ENCODE peak calls at places on chromosome 11, in ten cellular contexts. One of them, this sample, is unnamed.

GRCh38 chr11:120324932-120325810 is at the start of gene TLCD5:
- DNase-seq in upper lobe of right lung: peak
- DNase-seq in AG10803: peak
- DNase-seq in progenitor cell of endocrine pancreas: peak
- DNase-seq in DND-41: no peak
- DNase-seq in HL-60: no peak
- DNase-seq in glutamatergic neuron: peak
- DNase-seq in GM13976: peak
- DNase-seq in fibroblast of mammary gland: peak
- DNase-seq in cardiac muscle cell: peak
- DNase-seq in this sample: no peak

GRCh38 chr11:101686514-101686913 is 102.7 kb upstream of the TRPC6 start:
- DNase-seq in upper lobe of right lung: no peak
- DNase-seq in AG10803: peak
- DNase-seq in progenitor cell of endocrine pancreas: no peak
- DNase-seq in DND-41: no peak
- DNase-seq in HL-60: no peak
- DNase-seq in glutamatergic neuron: no peak
- DNase-seq in GM13976: no peak
- DNase-seq in fibroblast of mammary gland: peak
- DNase-seq in cardiac muscle cell: no peak
- DNase-seq in this sample: no peak

GRCh38 chr11:46381836-46382643 is 571 bp downstream of the MDK start:
- DNase-seq in upper lobe of right lung: no peak
- DNase-seq in AG10803: no peak
- DNase-seq in progenitor cell of endocrine pancreas: no peak
- DNase-seq in DND-41: peak
- DNase-seq in HL-60: no peak
- DNase-seq in glutamatergic neuron: peak
- DNase-seq in GM13976: peak
- DNase-seq in fibroblast of mammary gland: no peak
- DNase-seq in cardiac muscle cell: peak
- DNase-seq in this sample: no peak

GRCh38 chr11:79198898-79199250 is 242.0 kb downstream of the TENM4 start:
- DNase-seq in upper lobe of right lung: no peak
- DNase-seq in AG10803: peak
- DNase-seq in progenitor cell of endocrine pancreas: no peak
- DNase-seq in DND-41: no peak
- DNase-seq in HL-60: no peak
- DNase-seq in glutamatergic neuron: no peak
- DNase-seq in GM13976: no peak
- DNase-seq in fibroblast of mammary gland: peak
- DNase-seq in cardiac muscle cell: no peak
- DNase-seq in this sample: no peak

GRCh38 chr11:57181678-57182305 is at the start of gene LRRC55:
- DNase-seq in upper lobe of right lung: no peak
- DNase-seq in AG10803: no peak
- DNase-seq in progenitor cell of endocrine pancreas: no peak
- DNase-seq in DND-41: no peak
- DNase-seq in HL-60: no peak
- DNase-seq in glutamatergic neuron: no peak
- DNase-seq in GM13976: no peak
- DNase-seq in fibroblast of mammary gland: no peak
- DNase-seq in cardiac muscle cell: no peak
- DNase-seq in this sample: no peak

GRCh38 chr11:120057595-120058581 is 80.0 kb downstream of the TRIM29 start:
- DNase-seq in upper lobe of right lung: no peak
- DNase-seq in AG10803: peak
- DNase-seq in progenitor cell of endocrine pancreas: no peak
- DNase-seq in DND-41: no peak
- DNase-seq in HL-60: no peak
- DNase-seq in glutamatergic neuron: no peak
- DNase-seq in GM13976: no peak
- DNase-seq in fibroblast of mammary gland: peak
- DNase-seq in cardiac muscle cell: no peak
- DNase-seq in this sample: no peak

GRCh38 chr11:65541093-65542010 is 16.5 kb downstream of the SCYL1 start:
- DNase-seq in upper lobe of right lung: no peak
- DNase-seq in AG10803: no peak
- DNase-seq in progenitor cell of endocrine pancreas: no peak
- DNase-seq in DND-41: no peak
- DNase-seq in HL-60: no peak
- DNase-seq in glutamatergic neuron: no peak
- DNase-seq in GM13976: no peak
- DNase-seq in fibroblast of mammary gland: no peak
- DNase-seq in cardiac muscle cell: no peak
- DNase-seq in this sample: no peak

GRCh38 chr11:120682866-120683265 is 171.3 kb downstream of the GRIK4 start:
- DNase-seq in upper lobe of right lung: no peak
- DNase-seq in AG10803: peak
- DNase-seq in progenitor cell of endocrine pancreas: no peak
- DNase-seq in DND-41: no peak
- DNase-seq in HL-60: no peak
- DNase-seq in glutamatergic neuron: no peak
- DNase-seq in GM13976: no peak
- DNase-seq in fibroblast of mammary gland: peak
- DNase-seq in cardiac muscle cell: no peak
- DNase-seq in this sample: no peak

GRCh38 chr11:134445601-134446325 is 33.7 kb upstream of the B3GAT1 start:
- DNase-seq in upper lobe of right lung: peak
- DNase-seq in AG10803: no peak
- DNase-seq in progenitor cell of endocrine pancreas: no peak
- DNase-seq in DND-41: no peak
- DNase-seq in HL-60: no peak
- DNase-seq in glutamatergic neuron: no peak
- DNase-seq in GM13976: no peak
- DNase-seq in fibroblast of mammary gland: no peak
- DNase-seq in cardiac muscle cell: no peak
- DNase-seq in this sample: no peak

GRCh38 chr11:59559886-59560285 is 48.5 kb downstream of the OR4D9 start:
- DNase-seq in upper lobe of right lung: no peak
- DNase-seq in AG10803: no peak
- DNase-seq in progenitor cell of endocrine pancreas: no peak
- DNase-seq in DND-41: no peak
- DNase-seq in HL-60: no peak
- DNase-seq in glutamatergic neuron: no peak
- DNase-seq in GM13976: no peak
- DNase-seq in fibroblast of mammary gland: no peak
- DNase-seq in cardiac muscle cell: peak
- DNase-seq in this sample: no peak

GRCh38 chr11:121520243-121521144 is 67.7 kb upstream of the SORL1-AS1 start:
- DNase-seq in upper lobe of right lung: no peak
- DNase-seq in AG10803: peak
- DNase-seq in progenitor cell of endocrine pancreas: no peak
- DNase-seq in DND-41: no peak
- DNase-seq in HL-60: peak
- DNase-seq in glutamatergic neuron: no peak
- DNase-seq in GM13976: no peak
- DNase-seq in fibroblast of mammary gland: peak
- DNase-seq in cardiac muscle cell: no peak
- DNase-seq in this sample: no peak

DNA sequence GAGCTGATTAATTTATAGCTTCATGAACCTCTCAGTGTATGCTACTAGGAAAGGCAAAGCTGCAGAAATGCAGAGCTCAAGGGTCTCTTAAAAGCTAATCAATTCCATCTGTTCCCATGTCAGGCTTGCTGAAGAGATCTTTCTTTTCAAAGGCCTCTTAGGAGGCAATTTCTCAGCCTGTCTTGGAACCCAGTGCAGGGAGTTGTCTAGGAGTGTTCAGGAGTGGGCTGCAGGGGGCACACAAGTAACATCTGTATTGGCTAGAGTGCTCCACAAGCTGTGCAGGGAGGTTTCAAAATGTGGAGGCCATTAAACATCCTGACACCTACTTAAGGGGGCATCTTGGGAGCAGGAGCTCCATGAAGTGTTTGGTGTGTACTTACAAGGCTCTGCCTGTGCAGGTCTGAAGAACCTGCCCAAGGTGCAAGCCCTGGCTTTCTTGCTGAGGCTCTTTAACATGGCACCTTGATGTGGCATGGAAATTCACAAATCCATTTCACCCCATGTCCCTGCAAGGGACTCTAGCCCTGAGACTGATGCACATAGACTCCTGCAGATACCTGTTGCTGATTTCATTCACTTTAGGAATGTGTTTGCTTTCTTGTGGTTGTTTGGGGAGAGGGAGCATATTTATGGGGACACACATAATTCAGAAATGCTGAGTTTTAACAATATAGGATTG is 134.7 kb downstream of the ME3 start:
- DNase-seq in upper lobe of right lung: no peak
- DNase-seq in AG10803: no peak
- DNase-seq in progenitor cell of endocrine pancreas: no peak
- DNase-seq in DND-41: no peak
- DNase-seq in HL-60: no peak
- DNase-seq in glutamatergic neuron: no peak
- DNase-seq in GM13976: no peak
- DNase-seq in fibroblast of mammary gland: peak
- DNase-seq in cardiac muscle cell: peak
- DNase-seq in this sample: no peak
- TF ChIP-seq CTCF in upper lobe of right lung: no peak
- TF ChIP-seq CTCF in AG10803: no peak
- TF ChIP-seq CTCF in progenitor cell of endocrine pancreas: peak
- TF ChIP-seq CTCF in DND-41: no peak
- TF ChIP-seq CTCF in HL-60: no peak
- TF ChIP-seq CTCF in glutamatergic neuron: no peak
- TF ChIP-seq CTCF in GM13976: no peak
- TF ChIP-seq CTCF in fibroblast of mammary gland: peak
- TF ChIP-seq CTCF in cardiac muscle cell: peak
- TF ChIP-seq CTCF in this sample: no peak

DNA sequence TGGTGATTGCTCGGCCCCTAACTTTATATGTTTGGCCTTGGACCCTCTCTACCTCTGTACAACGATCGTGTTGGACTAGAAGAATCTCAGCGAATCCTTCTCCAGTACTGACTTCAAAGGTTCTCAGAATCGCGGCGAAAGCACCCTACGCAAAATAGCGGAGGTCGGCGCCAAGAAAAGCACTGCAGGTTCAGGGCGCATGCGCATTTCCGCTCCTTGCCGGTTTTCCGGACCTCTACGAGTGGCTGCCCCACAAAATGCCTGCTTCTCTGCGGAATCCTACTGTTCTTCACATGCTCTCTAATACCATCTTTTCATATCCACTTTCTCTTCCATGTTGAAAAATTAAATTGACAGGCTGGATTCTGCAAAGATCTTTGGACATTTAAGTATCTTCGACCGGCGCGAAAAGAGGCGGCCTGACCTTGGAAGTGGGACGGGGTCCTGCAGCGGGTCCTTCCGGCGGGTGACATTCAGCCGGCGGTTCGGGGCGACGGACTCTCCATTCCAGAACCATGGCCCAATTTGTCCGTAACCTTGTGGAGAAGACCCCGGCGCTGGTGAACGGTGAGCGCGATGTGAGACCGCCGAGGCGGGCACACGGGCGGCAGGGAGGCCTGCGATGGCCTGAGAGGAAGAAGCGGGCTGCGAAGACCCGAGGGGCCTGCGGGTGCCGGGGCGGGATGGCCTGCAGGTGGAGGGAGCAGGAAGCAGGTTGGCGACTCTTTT is at the start of gene ATP5MG:
- DNase-seq in upper lobe of right lung: peak
- DNase-seq in AG10803: peak
- DNase-seq in progenitor cell of endocrine pancreas: peak
- DNase-seq in DND-41: peak
- DNase-seq in HL-60: peak
- DNase-seq in glutamatergic neuron: peak
- DNase-seq in GM13976: peak
- DNase-seq in fibroblast of mammary gland: peak
- DNase-seq in cardiac muscle cell: peak
- DNase-seq in this sample: peak
- TF ChIP-seq CTCF in upper lobe of right lung: no peak
- TF ChIP-seq CTCF in AG10803: peak
- TF ChIP-seq CTCF in progenitor cell of endocrine pancreas: peak
- TF ChIP-seq CTCF in DND-41: no peak
- TF ChIP-seq CTCF in HL-60: no peak
- TF ChIP-seq CTCF in glutamatergic neuron: no peak
- TF ChIP-seq CTCF in GM13976: no peak
- TF ChIP-seq CTCF in fibroblast of mammary gland: no peak
- TF ChIP-seq CTCF in cardiac muscle cell: no peak
- TF ChIP-seq CTCF in this sample: no peak

DNA sequence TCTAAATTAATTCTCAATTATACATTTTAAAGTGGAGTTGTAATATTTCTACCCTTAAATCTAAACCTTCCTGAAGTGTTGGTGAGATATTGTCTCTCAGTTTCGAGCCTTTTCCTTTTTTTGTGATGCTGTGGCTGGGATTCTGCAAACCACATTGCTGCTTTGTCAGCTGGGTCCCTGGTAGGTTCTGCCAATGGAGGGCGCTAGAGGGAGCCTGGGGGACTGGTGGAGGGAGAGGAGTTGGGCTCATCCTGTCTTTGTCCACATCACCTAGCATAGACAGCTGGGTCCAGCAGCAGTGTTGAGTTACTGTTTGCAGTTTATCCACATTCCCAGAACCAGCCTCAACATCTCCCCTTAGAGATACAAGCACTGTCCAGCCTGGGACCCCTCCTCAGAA is 41.0 kb downstream of the TRAF6 start:
- DNase-seq in upper lobe of right lung: no peak
- DNase-seq in AG10803: no peak
- DNase-seq in progenitor cell of endocrine pancreas: no peak
- DNase-seq in DND-41: peak
- DNase-seq in HL-60: no peak
- DNase-seq in glutamatergic neuron: peak
- DNase-seq in GM13976: no peak
- DNase-seq in fibroblast of mammary gland: peak
- DNase-seq in cardiac muscle cell: no peak
- DNase-seq in this sample: no peak
- TF ChIP-seq CTCF in upper lobe of right lung: peak
- TF ChIP-seq CTCF in AG10803: peak
- TF ChIP-seq CTCF in progenitor cell of endocrine pancreas: peak
- TF ChIP-seq CTCF in DND-41: peak
- TF ChIP-seq CTCF in HL-60: no peak
- TF ChIP-seq CTCF in glutamatergic neuron: peak
- TF ChIP-seq CTCF in GM13976: no peak
- TF ChIP-seq CTCF in fibroblast of mammary gland: peak
- TF ChIP-seq CTCF in cardiac muscle cell: peak
- TF ChIP-seq CTCF in this sample: peak

DNA sequence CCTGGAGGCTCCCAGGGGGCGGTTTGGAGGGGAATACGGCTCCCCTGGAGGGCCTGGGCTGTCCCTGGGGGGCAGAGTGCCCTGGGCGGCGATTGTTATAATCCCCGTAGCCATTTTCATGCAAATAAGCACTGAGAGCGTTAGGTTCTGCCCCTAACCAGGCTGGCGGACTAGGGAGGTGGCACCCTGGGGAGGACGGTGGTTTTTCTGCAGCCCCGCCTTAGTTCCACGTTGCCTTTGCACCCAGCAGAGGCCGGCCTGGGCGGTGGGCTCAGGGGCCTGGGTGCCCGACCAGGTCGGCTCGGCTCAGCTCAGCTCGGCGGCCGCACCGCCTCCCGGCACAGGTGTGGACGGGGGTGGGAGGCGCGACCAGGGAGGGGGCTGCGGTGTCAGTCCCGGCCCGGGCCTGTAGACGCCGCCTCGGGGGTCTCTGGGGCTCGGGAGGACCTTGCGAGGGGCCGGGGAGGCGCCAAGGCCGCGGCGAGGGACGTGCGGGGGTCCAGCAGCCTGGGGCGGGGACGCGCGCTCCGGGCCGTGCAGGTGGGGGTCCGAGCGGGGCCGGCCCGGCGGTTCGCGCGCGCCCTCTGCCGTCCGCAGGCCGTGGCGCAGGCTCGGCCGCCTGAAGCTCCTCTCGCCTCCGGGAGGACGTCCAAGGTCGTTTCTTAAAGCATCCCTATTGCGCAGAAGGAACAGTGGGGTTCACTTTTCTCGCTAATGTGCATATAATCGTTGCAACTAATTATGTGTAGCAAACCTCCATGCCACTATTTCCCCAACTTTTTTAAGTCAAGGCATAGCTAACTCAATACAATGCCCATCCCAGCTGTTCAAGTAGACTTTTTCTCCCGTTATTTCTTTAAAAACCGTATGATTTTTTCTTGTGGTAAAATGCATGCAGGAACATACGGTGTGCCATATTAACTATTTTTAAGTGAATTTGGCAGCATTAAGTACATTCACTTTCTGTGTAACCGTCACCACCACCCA is 2.5 kb upstream of the DUSP8 start:
- DNase-seq in upper lobe of right lung: peak
- DNase-seq in AG10803: peak
- DNase-seq in progenitor cell of endocrine pancreas: peak
- DNase-seq in DND-41: peak
- DNase-seq in HL-60: peak
- DNase-seq in glutamatergic neuron: peak
- DNase-seq in GM13976: peak
- DNase-seq in fibroblast of mammary gland: peak
- DNase-seq in cardiac muscle cell: peak
- DNase-seq in this sample: no peak
- TF ChIP-seq CTCF in upper lobe of right lung: peak
- TF ChIP-seq CTCF in AG10803: peak
- TF ChIP-seq CTCF in progenitor cell of endocrine pancreas: peak
- TF ChIP-seq CTCF in DND-41: peak
- TF ChIP-seq CTCF in HL-60: peak
- TF ChIP-seq CTCF in glutamatergic neuron: peak
- TF ChIP-seq CTCF in GM13976: peak
- TF ChIP-seq CTCF in fibroblast of mammary gland: peak
- TF ChIP-seq CTCF in cardiac muscle cell: peak
- TF ChIP-seq CTCF in this sample: peak